ENCODE peak calls at places on chromosomes 4 and X, in four cellular contexts. L is K562, Z is HepG2, R is H1. F is an unnamed sample. For H3K4me1, the result is how much of the 10 kb centered on the place peaks cover.

GRCh38 chr4:22897520-22898108 is 204.9 kb downstream of the GBA3 start:
- DNase-seq in L (peak), Z (peak), R (peak), F (peak)

GRCh38 chrX:71081348-71082148 is 13.4 kb upstream of the SNX12 start:
- DNase-seq in Z (peak), R (no peak), L (no peak), F (peak)

GRCh38 chr4:337932-338758 is 531 bp downstream of the ZNF141 start:
- DNase-seq in R (peak), L (no peak), Z (no peak), F (peak)

GRCh38 chrX:45722471-45722870 is 521.8 kb upstream of the DIPK2B start:
- DNase-seq in Z (no peak), L (no peak), R (no peak), F (no peak)

GRCh38 chrX:47579537-47579936 is 2.7 kb upstream of the TIMP1 start:
- DNase-seq in R (no peak), Z (no peak), L (peak), F (peak)

GRCh38 chr4:23135792-23136645 is 443.3 kb downstream of the GBA3 start:
- DNase-seq in R (no peak), Z (peak), L (peak), F (peak)

GRCh38 chrX:154004315-154004714 is 15.4 kb downstream of the IRAK1 start:
- DNase-seq in L (no peak), R (no peak), Z (no peak), F (no peak)

GRCh38 chr4:74168841-74169240 is 10.9 kb downstream of the MTHFD2L start:
- DNase-seq in Z (no peak), R (no peak), L (no peak), F (no peak)

GRCh38 chr4:19329077-19329476 is 922.6 kb upstream of the SLIT2 start:
- DNase-seq in R (no peak), Z (no peak), L (no peak), F (no peak)

GRCh38 chr4:70925899-70926635 is 23.9 kb downstream of the MOB1B start:
- DNase-seq in L (no peak), Z (no peak), R (no peak), F (no peak)
- TF ChIP-seq PHF8 in L (no peak), Z (no peak), R (no peak), F (no peak)

DNA sequence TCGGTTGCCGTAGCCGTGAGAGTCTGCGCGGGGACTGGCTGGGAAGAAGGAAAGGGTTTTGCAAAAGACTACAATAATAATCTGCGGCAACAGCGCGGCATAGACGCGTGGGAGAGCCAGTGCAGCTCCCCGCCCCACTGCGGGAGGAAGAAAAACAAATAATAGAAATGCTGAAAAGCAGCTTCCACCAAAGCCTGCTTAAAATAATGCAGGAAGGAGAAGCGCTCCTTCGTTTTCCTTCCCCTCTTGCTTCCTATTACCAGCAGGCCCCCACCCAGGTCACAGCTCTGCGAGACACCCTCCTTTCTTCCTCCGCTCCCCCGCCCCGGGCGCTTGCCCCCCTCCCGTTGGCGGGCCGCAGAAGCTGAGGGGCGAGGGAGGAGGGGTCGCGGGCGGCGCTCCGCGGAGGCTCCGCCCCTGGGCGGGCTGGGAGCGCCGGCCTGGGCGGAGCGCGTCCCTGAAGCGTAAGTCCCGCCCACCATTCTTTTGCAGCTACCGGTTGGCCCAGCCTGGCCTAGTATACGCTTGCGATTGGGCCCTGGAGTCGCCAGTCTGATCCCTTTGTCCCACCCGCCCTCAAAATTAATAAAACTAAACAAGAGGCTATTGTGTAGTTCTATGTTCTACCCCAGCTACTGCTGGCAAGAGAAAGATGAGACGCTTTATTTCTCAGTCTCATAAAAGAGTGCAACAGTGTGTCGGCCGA is 636 bp upstream of the AMOT start:
- DNase-seq in Z (peak), R (peak), L (peak), F (peak)
- H3K4me1 ChIP-seq in Z (under half), R (under half), L (under half), F (under half)

GRCh38 chr4:108774809-108775530 is 12.1 kb upstream of the ETNPPL start:
- DNase-seq in R (no peak), Z (no peak), L (no peak), F (peak)
- TF ChIP-seq PHF8 in R (no peak), Z (no peak), L (no peak), F (no peak)

DNA sequence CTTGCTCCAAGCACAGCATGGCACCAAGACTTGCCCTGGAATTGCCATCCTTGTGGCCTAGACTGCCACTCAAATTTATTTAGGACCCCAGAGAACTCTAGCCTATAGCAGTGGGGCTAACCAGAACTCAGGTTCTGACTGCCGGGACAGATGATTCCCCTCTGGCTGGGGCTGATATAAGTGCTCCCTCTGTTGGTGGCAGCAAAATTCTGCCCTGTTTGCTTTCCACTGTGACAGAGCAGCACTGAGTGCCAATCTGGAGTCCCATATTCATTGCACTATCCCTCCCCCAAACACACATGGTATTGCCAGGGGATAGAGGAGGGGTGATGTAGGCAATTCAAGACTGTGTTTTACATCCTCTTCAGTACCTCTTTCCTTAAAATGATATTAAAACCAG is 1081.9 kb downstream of the FAT4 start:
- DNase-seq in L (no peak), Z (no peak), R (no peak), F (no peak)
- H3K4me1 ChIP-seq in L (under half), Z (under half), R (under half), F (under half)

GRCh38 chr4:26859762-26860156 is 882 bp upstream of the STIM2 start:
- DNase-seq in L (no peak), Z (no peak), R (no peak), F (no peak)

GRCh38 chr4:26861434-26862186 is 969 bp downstream of the STIM2 start:
- DNase-seq in L (peak), Z (peak), R (peak), F (peak)

GRCh38 chr4:26860157-26860921 is at the start of gene STIM2:
- DNase-seq in R (peak), L (peak), Z (peak), F (peak)

GRCh38 chr4:26862381-26862915 is 1.8 kb downstream of the STIM2 start:
- DNase-seq in R (no peak), L (no peak), Z (no peak), F (no peak)

GRCh38 chr4:26860922-26861433 is 337 bp downstream of the STIM2 start:
- DNase-seq in L (no peak), R (peak), Z (peak), F (no peak)
- TF ChIP-seq PHF8 in L (peak), R (peak), Z (no peak), F (no peak)

DNA sequence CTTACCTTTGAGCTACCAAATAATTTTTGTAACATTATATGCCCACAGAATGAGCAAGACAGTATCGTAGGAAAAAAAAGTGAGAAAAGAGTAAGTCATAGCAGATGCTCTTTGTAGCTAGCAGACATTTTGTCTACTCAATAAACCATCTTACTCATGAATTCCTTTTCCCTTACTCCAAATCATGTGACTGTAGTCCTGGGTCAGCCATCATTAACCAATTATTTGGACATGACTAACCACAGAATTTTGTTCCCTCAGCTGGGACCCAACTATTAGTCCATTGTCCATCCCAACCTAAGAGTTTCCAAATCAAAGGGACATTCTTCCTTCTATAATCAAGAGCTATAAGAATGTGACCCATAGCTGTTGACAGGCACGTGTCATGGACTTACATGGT is 11.4 kb downstream of the UBE2D3 start:
- DNase-seq in L (no peak), Z (peak), R (no peak), F (peak)
- H3K4me1 ChIP-seq in L (under half), Z (half or more), R (under half), F (half or more)

GRCh38 chrX:72539822-72540221 is 32.8 kb downstream of the HDAC8 start:
- DNase-seq in R (no peak), Z (no peak), L (no peak), F (no peak)

GRCh38 chrX:72545990-72546389 is 26.7 kb downstream of the HDAC8 start:
- DNase-seq in Z (peak), L (no peak), R (no peak), F (no peak)

GRCh38 chrX:72536542-72536941 is 36.1 kb downstream of the HDAC8 start:
- DNase-seq in L (no peak), R (no peak), Z (no peak), F (no peak)

GRCh38 chrX:72540318-72540717 is 32.3 kb downstream of the HDAC8 start:
- DNase-seq in R (no peak), Z (peak), L (peak), F (no peak)
- TF ChIP-seq PHF8 in R (no peak), Z (no peak), L (no peak), F (no peak)

GRCh38 chr4:14864967-14865366 is 137.3 kb upstream of the CPEB2 start:
- DNase-seq in R (no peak), L (no peak), Z (no peak), F (no peak)
- H3K4me1 ChIP-seq in R (under half), L (under half), Z (under half), F (under half)

F was measured in A549.